ENCODE peak calls at places on chromosome 14, in eight cellular contexts. T is progenitor cell of endocrine pancreas; X is mammary epithelial cell; E is stimulated activated CD8-positive, alpha-beta memory T cell treated with anti-CD3 and anti-CD28 coated beads, Interleukin-12 subunit alpha, Interleukin-12 subunit beta, amount 100 ng/mL, for 4 hours; C is neural crest cell; W is epithelial cell of esophagus; O is stimulated activated CD4-positive, alpha-beta T cell treated with anti-CD3 and anti-CD28 coated beads, TNF-alpha, amount 100 ng/mL, for 4 hours; U is EH. L is an unnamed sample.

GRCh38 chr14:104130974-104131651 is 7.3 kb upstream of the KIF26A start:
- DNase-seq in X (no peak), C (no peak), U (peak; percentile 17), O (no peak), W (peak; percentile 56), E (no peak), T (no peak), L (peak; percentile 35)

GRCh38 chr14:93712838-93713724 is 75.2 kb downstream of the PRIMA1 start:
- DNase-seq in E (no peak), U (no peak), W (peak; percentile 15), X (peak; percentile 64), O (no peak), T (no peak), C (no peak), L (no peak)

GRCh38 chr14:77151918-77152588 is 10.5 kb upstream of the ZDHHC22 start:
- DNase-seq in T (no peak), W (peak; percentile 38), C (no peak), U (peak; percentile 37), O (no peak), E (no peak), X (peak; percentile 20), L (peak; percentile 24)

GRCh38 chr14:89014570-89014847 is 190.1 kb downstream of the TTC8 start:
- DNase-seq in U (no peak), W (no peak), C (no peak), T (no peak), E (no peak), X (no peak), O (no peak), L (no peak)

GRCh38 chr14:21825147-21825743 is 151.6 kb upstream of the OR4E1 start:
- DNase-seq in E (no peak), W (peak; percentile 55), O (no peak), C (peak; percentile 4), U (no peak), X (peak; percentile 25), T (no peak), L (peak; percentile 26)

GRCh38 chr14:22928237-22929103 is 706 bp downstream of the PRMT5 start:
- DNase-seq in X (no peak), T (no peak), W (no peak), U (peak; percentile 13), O (no peak), E (no peak), C (no peak), L (peak; percentile 10)

GRCh38 chr14:33375781-33376180 is 437.1 kb downstream of the NPAS3 start:
- DNase-seq in U (no peak), O (no peak), T (no peak), C (no peak), X (no peak), W (no peak), E (no peak), L (peak; percentile 82)

GRCh38 chr14:104889374-104889755 is 24.3 kb downstream of the CEP170B start:
- DNase-seq in O (no peak), U (no peak), E (no peak), X (no peak), T (no peak), C (no peak), W (no peak), L (no peak)

GRCh38 chr14:81511110-81511900 is 22.3 kb downstream of the SEL1L start:
- DNase-seq in T (no peak), E (no peak), W (no peak), C (no peak), U (no peak), X (no peak), O (no peak), L (peak; percentile 17)

GRCh38 chr14:37931998-37932397 is 275.7 kb upstream of the SSTR1 start:
- DNase-seq in C (no peak), U (peak; percentile 32), O (no peak), T (no peak), X (no peak), E (no peak), W (no peak), L (no peak)